ENCODE peak calls at places on chromosomes 11 and 22, in six cellular contexts. One of them, this sample, is unnamed.

GRCh38 chr11:116527180-116527991 is 245.4 kb downstream of the BUD13 start:
- DNase-seq in NCI-H1417: no peak
- DNase-seq in M059J: no peak
- DNase-seq in activated naive CD4-positive, alpha-beta T cell treated with Interleukin-2 at 50 U/mL for 16 hours: no peak
- DNase-seq in A172: no peak
- DNase-seq in kidney tubule cell: no peak
- DNase-seq in this sample: no peak

GRCh38 chr11:3623126-3623525 is 18.7 kb downstream of the ART5 start:
- DNase-seq in NCI-H1417: no peak
- DNase-seq in M059J: no peak
- DNase-seq in activated naive CD4-positive, alpha-beta T cell treated with Interleukin-2 at 50 U/mL for 16 hours: no peak
- DNase-seq in A172: no peak
- DNase-seq in kidney tubule cell: no peak
- DNase-seq in this sample: no peak

GRCh38 chr11:456533-456932 is 6.5 kb downstream of the PTDSS2 start:
- DNase-seq in NCI-H1417: no peak
- DNase-seq in M059J: no peak
- DNase-seq in activated naive CD4-positive, alpha-beta T cell treated with Interleukin-2 at 50 U/mL for 16 hours: peak
- DNase-seq in A172: no peak
- DNase-seq in kidney tubule cell: no peak
- DNase-seq in this sample: no peak

GRCh38 chr11:57885298-57886035 is 123.9 kb downstream of the CTNND1 start:
- DNase-seq in NCI-H1417: no peak
- DNase-seq in M059J: peak
- DNase-seq in activated naive CD4-positive, alpha-beta T cell treated with Interleukin-2 at 50 U/mL for 16 hours: no peak
- DNase-seq in A172: peak
- DNase-seq in kidney tubule cell: peak
- DNase-seq in this sample: no peak

GRCh38 chr22:38766076-38766777 is 10.4 kb upstream of the SUN2 start:
- DNase-seq in NCI-H1417: peak
- DNase-seq in M059J: peak
- DNase-seq in activated naive CD4-positive, alpha-beta T cell treated with Interleukin-2 at 50 U/mL for 16 hours: peak
- DNase-seq in A172: peak
- DNase-seq in kidney tubule cell: peak
- DNase-seq in this sample: peak

GRCh38 chr22:41478891-41479521 is 10.1 kb downstream of the ACO2 start:
- DNase-seq in NCI-H1417: no peak
- DNase-seq in M059J: no peak
- DNase-seq in activated naive CD4-positive, alpha-beta T cell treated with Interleukin-2 at 50 U/mL for 16 hours: no peak
- DNase-seq in A172: no peak
- DNase-seq in kidney tubule cell: peak
- DNase-seq in this sample: no peak

GRCh38 chr11:6233984-6234313 is 487 bp downstream of the FHIP1B start:
- DNase-seq in NCI-H1417: no peak
- DNase-seq in M059J: peak
- DNase-seq in activated naive CD4-positive, alpha-beta T cell treated with Interleukin-2 at 50 U/mL for 16 hours: no peak
- DNase-seq in A172: no peak
- DNase-seq in kidney tubule cell: no peak
- DNase-seq in this sample: no peak

GRCh38 chr11:32829680-32830412 is at the start of gene PRRG4:
- DNase-seq in NCI-H1417: peak
- DNase-seq in M059J: peak
- DNase-seq in activated naive CD4-positive, alpha-beta T cell treated with Interleukin-2 at 50 U/mL for 16 hours: peak
- DNase-seq in A172: peak
- DNase-seq in kidney tubule cell: peak
- DNase-seq in this sample: peak

GRCh38 chr11:108698844-108699642 is 34.2 kb downstream of the DDX10 start:
- DNase-seq in NCI-H1417: peak
- DNase-seq in M059J: no peak
- DNase-seq in activated naive CD4-positive, alpha-beta T cell treated with Interleukin-2 at 50 U/mL for 16 hours: no peak
- DNase-seq in A172: no peak
- DNase-seq in kidney tubule cell: peak
- DNase-seq in this sample: peak

GRCh38 chr11:82994615-82995014 is 77.1 kb downstream of the RAB30 start:
- DNase-seq in NCI-H1417: no peak
- DNase-seq in M059J: peak
- DNase-seq in activated naive CD4-positive, alpha-beta T cell treated with Interleukin-2 at 50 U/mL for 16 hours: no peak
- DNase-seq in A172: no peak
- DNase-seq in kidney tubule cell: no peak
- DNase-seq in this sample: no peak

GRCh38 chr22:30984317-30984716 is 15.3 kb downstream of the TUG1 start:
- DNase-seq in NCI-H1417: no peak
- DNase-seq in M059J: no peak
- DNase-seq in activated naive CD4-positive, alpha-beta T cell treated with Interleukin-2 at 50 U/mL for 16 hours: no peak
- DNase-seq in A172: no peak
- DNase-seq in kidney tubule cell: no peak
- DNase-seq in this sample: no peak

GRCh38 chr11:128928400-128928799 is 14.3 kb downstream of the TP53AIP1 start:
- DNase-seq in NCI-H1417: no peak
- DNase-seq in M059J: no peak
- DNase-seq in activated naive CD4-positive, alpha-beta T cell treated with Interleukin-2 at 50 U/mL for 16 hours: no peak
- DNase-seq in A172: no peak
- DNase-seq in kidney tubule cell: peak
- DNase-seq in this sample: no peak

GRCh38 chr11:66881436-66881835 is 24.6 kb downstream of the LRFN4 start:
- DNase-seq in NCI-H1417: peak
- DNase-seq in M059J: no peak
- DNase-seq in activated naive CD4-positive, alpha-beta T cell treated with Interleukin-2 at 50 U/mL for 16 hours: no peak
- DNase-seq in A172: no peak
- DNase-seq in kidney tubule cell: no peak
- DNase-seq in this sample: peak

GRCh38 chr11:34348919-34349318 is 8.9 kb downstream of the ABTB2 start:
- DNase-seq in NCI-H1417: peak
- DNase-seq in M059J: no peak
- DNase-seq in activated naive CD4-positive, alpha-beta T cell treated with Interleukin-2 at 50 U/mL for 16 hours: no peak
- DNase-seq in A172: no peak
- DNase-seq in kidney tubule cell: no peak
- DNase-seq in this sample: no peak

GRCh38 chr22:43158778-43159483 is 7.6 kb downstream of the TSPO start:
- DNase-seq in NCI-H1417: no peak
- DNase-seq in M059J: no peak
- DNase-seq in activated naive CD4-positive, alpha-beta T cell treated with Interleukin-2 at 50 U/mL for 16 hours: no peak
- DNase-seq in A172: no peak
- DNase-seq in kidney tubule cell: no peak
- DNase-seq in this sample: no peak

GRCh38 chr22:19097518-19097917 is 24.7 kb downstream of the DGCR2 start:
- DNase-seq in NCI-H1417: no peak
- DNase-seq in M059J: no peak
- DNase-seq in activated naive CD4-positive, alpha-beta T cell treated with Interleukin-2 at 50 U/mL for 16 hours: no peak
- DNase-seq in A172: no peak
- DNase-seq in kidney tubule cell: no peak
- DNase-seq in this sample: no peak

GRCh38 chr22:24429411-24430365 is 2.3 kb downstream of the ADORA2A start:
- DNase-seq in NCI-H1417: peak
- DNase-seq in M059J: peak
- DNase-seq in activated naive CD4-positive, alpha-beta T cell treated with Interleukin-2 at 50 U/mL for 16 hours: peak
- DNase-seq in A172: no peak
- DNase-seq in kidney tubule cell: peak
- DNase-seq in this sample: no peak

GRCh38 chr11:1158681-1159525 is 1.1 kb downstream of the MUC5AC start:
- DNase-seq in NCI-H1417: no peak
- DNase-seq in M059J: no peak
- DNase-seq in activated naive CD4-positive, alpha-beta T cell treated with Interleukin-2 at 50 U/mL for 16 hours: no peak
- DNase-seq in A172: no peak
- DNase-seq in kidney tubule cell: no peak
- DNase-seq in this sample: no peak

GRCh38 chr22:25139062-25139461 is 60.6 kb upstream of the CRYBB3 start:
- DNase-seq in NCI-H1417: no peak
- DNase-seq in M059J: no peak
- DNase-seq in activated naive CD4-positive, alpha-beta T cell treated with Interleukin-2 at 50 U/mL for 16 hours: no peak
- DNase-seq in A172: no peak
- DNase-seq in kidney tubule cell: no peak
- DNase-seq in this sample: no peak

GRCh38 chr22:19884954-19885751 is 30.5 kb upstream of the GNB1L start:
- DNase-seq in NCI-H1417: no peak
- DNase-seq in M059J: no peak
- DNase-seq in activated naive CD4-positive, alpha-beta T cell treated with Interleukin-2 at 50 U/mL for 16 hours: no peak
- DNase-seq in A172: no peak
- DNase-seq in kidney tubule cell: no peak
- DNase-seq in this sample: no peak

GRCh38 chr11:128520206-128520885 is 67.0 kb downstream of the ETS1 start:
- DNase-seq in NCI-H1417: peak
- DNase-seq in M059J: no peak
- DNase-seq in activated naive CD4-positive, alpha-beta T cell treated with Interleukin-2 at 50 U/mL for 16 hours: no peak
- DNase-seq in A172: no peak
- DNase-seq in kidney tubule cell: peak
- DNase-seq in this sample: no peak

GRCh38 chr22:47547881-47548630 is 785.6 kb downstream of the TBC1D22A start:
- DNase-seq in NCI-H1417: peak
- DNase-seq in M059J: no peak
- DNase-seq in activated naive CD4-positive, alpha-beta T cell treated with Interleukin-2 at 50 U/mL for 16 hours: no peak
- DNase-seq in A172: no peak
- DNase-seq in kidney tubule cell: no peak
- DNase-seq in this sample: no peak

GRCh38 chr22:39279170-39279850 is 34.5 kb upstream of the PDGFB start:
- DNase-seq in NCI-H1417: no peak
- DNase-seq in M059J: no peak
- DNase-seq in activated naive CD4-positive, alpha-beta T cell treated with Interleukin-2 at 50 U/mL for 16 hours: no peak
- DNase-seq in A172: no peak
- DNase-seq in kidney tubule cell: no peak
- DNase-seq in this sample: no peak

GRCh38 chr22:28462041-28462440 is 217.6 kb downstream of the TTC28 start:
- DNase-seq in NCI-H1417: no peak
- DNase-seq in M059J: no peak
- DNase-seq in activated naive CD4-positive, alpha-beta T cell treated with Interleukin-2 at 50 U/mL for 16 hours: no peak
- DNase-seq in A172: no peak
- DNase-seq in kidney tubule cell: no peak
- DNase-seq in this sample: no peak

GRCh38 chr11:11977206-11977938 is 31.1 kb downstream of the DKK3 start:
- DNase-seq in NCI-H1417: no peak
- DNase-seq in M059J: peak
- DNase-seq in activated naive CD4-positive, alpha-beta T cell treated with Interleukin-2 at 50 U/mL for 16 hours: no peak
- DNase-seq in A172: peak
- DNase-seq in kidney tubule cell: peak
- DNase-seq in this sample: no peak

GRCh38 chr11:70423523-70424505 is 25.5 kb downstream of the CTTN start:
- DNase-seq in NCI-H1417: no peak
- DNase-seq in M059J: peak
- DNase-seq in activated naive CD4-positive, alpha-beta T cell treated with Interleukin-2 at 50 U/mL for 16 hours: peak
- DNase-seq in A172: peak
- DNase-seq in kidney tubule cell: peak
- DNase-seq in this sample: no peak

GRCh38 chr22:42716221-42716620 is 4.4 kb downstream of the A4GALT start:
- DNase-seq in NCI-H1417: no peak
- DNase-seq in M059J: peak
- DNase-seq in activated naive CD4-positive, alpha-beta T cell treated with Interleukin-2 at 50 U/mL for 16 hours: no peak
- DNase-seq in A172: no peak
- DNase-seq in kidney tubule cell: peak
- DNase-seq in this sample: no peak

This sample was measured in NCI-H345.